ENCODE peak calls at places on chromosomes 7 and 10, in eight cellular contexts. Q is A549, P is lower leg skin, X is fibroblast of pulmonary artery, R is dorsolateral prefrontal cortex, N is Panc1, C is GM12865, D is GM23248. M is an unnamed sample.
A peak's percentile ranks its signal among the peaks of the same experiment; 100 is the strongest.

GRCh38 chr7:101678713-101679112 is 49.6 kb upstream of the MYL10 start:
- DNase-seq in P (no peak), X (no peak), C (no peak), N (no peak), Q (no peak), D (peak; percentile 36), R (no peak), M (peak; percentile 71)

GRCh38 chr10:48390933-48391845 is 84.7 kb downstream of the MAPK8 start:
- DNase-seq in D (peak; percentile 71), R (no peak), X (peak; percentile 69), C (peak; percentile 35), N (peak; percentile 20), Q (no peak), P (no peak), M (peak; percentile 46)

GRCh38 chr10:69696073-69696731 is 66.2 kb downstream of the FAM241B start:
- DNase-seq in P (no peak), R (no peak), N (no peak), Q (peak; percentile 90), C (no peak), X (peak; percentile 91), D (peak; percentile 91), M (peak; percentile 87)

GRCh38 chr7:29793507-29793906 is 12.8 kb upstream of the WIPF3 start:
- DNase-seq in R (no peak), D (no peak), C (no peak), P (no peak), N (no peak), Q (no peak), X (no peak), M (no peak)

GRCh38 chr10:77168161-77168560 is 469.4 kb downstream of the KCNMA1 start:
- DNase-seq in R (no peak), C (no peak), X (no peak), P (no peak), Q (no peak), N (no peak), D (no peak), M (no peak)

GRCh38 chr10:53107711-53108110 is 335.1 kb upstream of the MBL2 start:
- DNase-seq in Q (no peak), N (no peak), X (no peak), R (no peak), D (no peak), P (no peak), C (no peak), M (no peak)

GRCh38 chr7:50431316-50431715 is 18.8 kb downstream of the FIGNL1 start:
- DNase-seq in R (no peak), Q (no peak), C (no peak), P (no peak), D (no peak), N (no peak), X (no peak), M (no peak)

GRCh38 chr7:107150375-107151073 is 18.3 kb upstream of the HBP1 start:
- DNase-seq in X (peak; percentile 88), Q (peak; percentile 18), P (peak; percentile 83), D (peak; percentile 69), N (no peak), R (peak; percentile 67), C (peak; percentile 79), M (peak; percentile 77)

GRCh38 chr10:132865851-132866600 is 76.3 kb downstream of the CFAP46 start:
- DNase-seq in P (no peak), C (no peak), Q (no peak), N (no peak), R (no peak), X (no peak), D (no peak), M (no peak)

GRCh38 chr10:30098624-30099023 is 39.2 kb upstream of the JCAD start:
- DNase-seq in N (no peak), X (peak; percentile 68), C (no peak), Q (no peak), D (peak; percentile 93), R (no peak), P (no peak), M (peak; percentile 94)

GRCh38 chr7:115356139-115356746 is 434.3 kb downstream of the MDFIC start:
- DNase-seq in R (no peak), X (peak; percentile 59), P (no peak), C (peak; percentile 29), D (peak; percentile 64), N (no peak), Q (no peak), M (no peak)

GRCh38 chr7:75981450-75982305 is 12.7 kb downstream of the TMEM120A start:
- DNase-seq in P (no peak), D (no peak), Q (no peak), N (no peak), R (no peak), X (no peak), C (no peak), M (no peak)

GRCh38 chr10:14665304-14665703 is 109.4 kb downstream of the FAM107B start:
- DNase-seq in Q (no peak), R (no peak), C (peak; percentile 35), P (no peak), N (no peak), D (peak; percentile 11), X (peak; percentile 11), M (no peak)

GRCh38 chr10:128078136-128078969 is 47.9 kb downstream of the MKI67 start:
- DNase-seq in X (peak; percentile 60), C (peak; percentile 36), Q (peak; percentile 76), D (peak; percentile 66), N (peak; percentile 32), R (no peak), P (no peak), M (peak; percentile 42)

GRCh38 chr10:45673074-45673628 is 579 bp upstream of the ZFAND4 start:
- DNase-seq in X (peak; percentile 5), Q (no peak), N (no peak), R (no peak), P (peak; percentile 38), D (peak; percentile 16), C (peak; percentile 24), M (no peak)

GRCh38 chr10:119526149-119526548 is 16.4 kb downstream of the RGS10 start:
- DNase-seq in C (no peak), P (no peak), X (no peak), N (no peak), R (no peak), D (no peak), Q (no peak), M (no peak)

GRCh38 chr10:47259521-47259920 is 40.5 kb upstream of the GDF10 start:
- DNase-seq in D (no peak), R (no peak), N (no peak), Q (no peak), X (no peak), C (no peak), P (no peak), M (no peak)
- H3K4me3 ChIP-seq in D (no peak overlapping the region), R (no peak overlapping the region), N (no peak overlapping the region), Q (no peak overlapping the region), X (no peak overlapping the region), C (no peak overlapping the region), P (no peak overlapping the region), M (no peak overlapping the region)

DNA sequence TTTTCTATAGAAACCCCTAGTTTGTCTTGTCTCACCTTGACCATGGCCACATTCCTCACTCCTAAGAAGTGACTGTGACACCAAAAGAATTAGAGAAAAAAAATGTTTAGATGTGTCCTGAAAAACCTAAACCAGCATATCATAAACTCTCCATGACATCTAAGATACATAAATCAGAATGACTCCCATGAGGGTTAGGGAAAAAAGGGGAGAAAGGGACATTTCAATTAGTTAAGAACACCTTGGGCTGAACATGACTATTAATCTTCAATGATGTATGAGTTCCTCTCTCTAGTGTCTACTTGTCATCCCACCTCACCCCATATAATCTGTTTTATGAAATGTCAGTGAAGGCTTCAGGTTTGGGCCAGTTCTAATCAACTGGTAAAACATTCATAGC is 31.1 kb downstream of the KDM7A start:
- DNase-seq in R (no peak), Q (no peak), N (no peak), P (no peak), D (no peak), C (no peak), X (no peak), M (no peak)
- H3K4me3 ChIP-seq in R (no peak overlapping the region), Q (no peak overlapping the region), N (no peak overlapping the region), P (no peak overlapping the region), D (no peak overlapping the region), C (no peak overlapping the region), X (no peak overlapping the region), M (no peak overlapping the region)

GRCh38 chr10:17453035-17453376 is 1.4 kb downstream of the ST8SIA6 start:
- DNase-seq in P (no peak), Q (peak; percentile 27), R (no peak), D (peak; percentile 3), N (no peak), X (no peak), C (no peak), M (no peak)
- H3K4me3 ChIP-seq in P (no peak overlapping the region), Q (peak overlapping the region; percentile 74), R (peak overlapping the region; percentile 40), D (peak overlapping the region; percentile 60), N (peak overlapping the region; percentile 56), X (no peak overlapping the region), C (no peak overlapping the region), M (no peak overlapping the region)

DNA sequence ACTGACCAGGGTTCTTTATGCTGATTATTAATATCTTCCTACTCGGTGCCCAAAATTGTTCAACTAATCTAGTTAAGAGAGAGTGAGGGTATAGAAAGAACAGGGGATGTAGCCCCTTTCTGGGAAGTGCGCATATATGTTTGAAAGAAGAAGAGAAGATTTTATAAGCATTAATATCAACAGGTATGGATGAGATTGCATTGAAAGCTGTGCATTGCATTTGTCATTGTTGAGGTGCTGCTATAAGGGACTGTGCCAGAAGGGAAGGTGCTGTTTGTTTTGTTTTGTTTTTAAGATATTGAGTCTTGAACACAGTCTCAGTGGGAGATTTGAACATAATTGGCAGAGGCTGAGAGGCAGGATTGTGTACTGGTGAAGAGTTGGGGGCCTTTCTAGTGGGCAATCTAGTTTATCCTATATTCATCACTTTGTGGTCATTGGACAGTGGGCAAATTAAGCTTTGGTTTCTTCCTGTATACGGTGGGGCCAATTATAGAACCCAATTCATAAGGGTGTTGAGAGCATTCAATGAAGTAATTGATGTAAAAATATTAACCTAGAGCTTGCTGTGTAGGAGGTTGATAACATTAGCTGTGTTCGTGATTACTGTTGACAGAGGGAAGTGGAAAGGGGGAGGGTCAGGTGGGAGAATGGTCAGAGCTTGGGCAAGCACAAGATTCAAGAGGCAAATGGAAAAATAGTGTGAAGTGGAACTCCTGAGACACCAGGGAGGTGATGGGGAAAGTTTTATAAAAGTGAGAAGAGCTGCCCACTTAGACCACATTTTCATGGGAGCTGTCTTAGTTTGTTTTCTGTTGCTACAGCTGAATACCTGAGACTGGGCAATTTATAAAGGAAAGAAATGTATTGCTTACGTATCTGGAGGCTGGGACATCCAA is 19.9 kb upstream of the PCGF5 start:
- DNase-seq in Q (no peak), X (no peak), C (peak; percentile 18), N (no peak), P (no peak), R (no peak), D (no peak), M (no peak)
- H3K4me3 ChIP-seq in Q (no peak overlapping the region), X (no peak overlapping the region), C (peak overlapping the region; percentile 49), N (no peak overlapping the region), P (no peak overlapping the region), R (no peak overlapping the region), D (no peak overlapping the region), M (no peak overlapping the region)

DNA sequence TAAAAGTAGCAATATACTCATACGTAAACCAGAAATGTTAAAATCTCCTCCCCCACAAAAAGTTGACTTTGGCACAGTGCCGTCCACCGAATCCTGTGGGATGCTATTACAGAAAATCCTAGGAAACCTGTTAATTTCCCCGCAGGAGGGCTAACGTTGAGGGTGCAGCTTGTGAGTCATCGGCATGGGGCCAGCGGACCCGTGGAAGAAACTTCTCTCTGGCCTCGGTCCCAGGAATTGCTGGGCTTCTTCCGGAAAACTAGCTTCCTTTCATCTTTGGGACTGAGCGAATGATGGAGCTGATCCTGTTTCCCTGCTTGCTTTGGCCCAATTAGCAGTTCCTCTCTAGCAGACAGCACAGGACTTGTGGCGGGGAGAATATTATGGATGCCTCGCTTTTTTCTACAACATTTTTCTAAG is 13.4 kb downstream of the CRYGN start:
- DNase-seq in C (no peak), Q (peak; percentile 77), X (peak; percentile 96), P (peak; percentile 32), R (no peak), N (no peak), D (peak; percentile 86), M (peak; percentile 79)
- H3K4me3 ChIP-seq in C (no peak overlapping the region), Q (no peak overlapping the region), X (no peak overlapping the region), P (no peak overlapping the region), R (no peak overlapping the region), N (no peak overlapping the region), D (no peak overlapping the region), M (no peak overlapping the region)

M was measured in AG10803.